ENCODE peak calls at places on chromosomes 16 and 17, in six cellular contexts. P is cardiac fibroblast, T is colonic mucosa, K is AG04450, M is AG10803, L is heart left ventricle. W is an unnamed sample.

GRCh38 chr17:14098246-14098645 is 28.9 kb downstream of the COX10 start:
- DNase-seq in P (no peak), L (no peak), K (no peak), T (no peak), M (no peak), W (peak)

GRCh38 chr16:77833906-77834599 is 45.7 kb downstream of the VAT1L start:
- DNase-seq in L (no peak), P (peak), T (no peak), K (peak), M (peak), W (peak)

GRCh38 chr16:73062640-73063283 is 14.8 kb upstream of the ZFHX3 start:
- DNase-seq in L (peak), P (peak), K (no peak), M (no peak), T (no peak), W (no peak)

GRCh38 chr17:75908201-75908600 is 3.5 kb upstream of the MRPL38 start:
- DNase-seq in T (no peak), L (peak), P (no peak), M (peak), K (no peak), W (no peak)

GRCh38 chr17:64354396-64354795 is 36.3 kb downstream of the PECAM1 start:
- DNase-seq in T (no peak), P (no peak), L (no peak), M (no peak), K (no peak), W (peak)

GRCh38 chr16:27480761-27481160 is 69.0 kb downstream of the GTF3C1 start:
- DNase-seq in P (no peak), L (no peak), K (no peak), M (no peak), T (no peak), W (no peak)

GRCh38 chr17:81494984-81495383 is 17.6 kb downstream of the ACTG1 start:
- DNase-seq in T (no peak), P (no peak), K (no peak), M (no peak), L (no peak), W (peak)

GRCh38 chr17:6070895-6071511 is 824 bp downstream of the WSCD1 start:
- DNase-seq in P (no peak), L (no peak), M (peak), T (peak), K (no peak), W (peak)

GRCh38 chr16:68075980-68076379 is 9.2 kb upstream of the NFATC3 start:
- DNase-seq in K (no peak), P (no peak), M (no peak), L (no peak), T (no peak), W (no peak)

GRCh38 chr17:1511756-1512321 is 4.6 kb downstream of the INPP5K start:
- DNase-seq in P (no peak), T (peak), L (peak), K (no peak), M (peak), W (no peak)

GRCh38 chr17:55458977-55459376 is 37.3 kb upstream of the MMD start:
- DNase-seq in T (no peak), K (no peak), L (no peak), M (peak), P (peak), W (peak)

GRCh38 chr17:66580601-66581385 is 254.1 kb upstream of the CACNG5 start:
- DNase-seq in P (peak), K (no peak), M (peak), T (peak), L (peak), W (peak)

GRCh38 chr16:84065536-84066132 is 23.0 kb upstream of the SLC38A8 start:
- DNase-seq in T (peak), P (peak), L (no peak), M (peak), K (peak), W (peak)

GRCh38 chr16:70476272-70477020 is 22.1 kb downstream of the FCSK start:
- DNase-seq in K (peak), T (no peak), L (no peak), M (peak), P (peak), W (peak)

GRCh38 chr16:67399749-67400704 is 6.7 kb upstream of the TPPP3 start:
- DNase-seq in M (no peak), P (no peak), L (no peak), T (no peak), K (no peak), W (no peak)

GRCh38 chr17:10385871-10386270 is 13.1 kb upstream of the MYH13 start:
- DNase-seq in L (no peak), T (no peak), P (no peak), K (no peak), M (no peak), W (no peak)

GRCh38 chr16:66660422-66661209 is 35.9 kb downstream of the CMTM4 start:
- DNase-seq in L (peak), M (peak), T (peak), P (peak), K (peak), W (peak)

GRCh38 chr16:81324808-81325207 is 10.0 kb downstream of the GAN start:
- DNase-seq in T (no peak), M (peak), L (no peak), K (no peak), P (no peak), W (no peak)

GRCh38 chr17:82080048-82080788 is 14.6 kb upstream of the DUS1L start:
- DNase-seq in K (no peak), T (no peak), P (no peak), M (no peak), L (no peak), W (no peak)

GRCh38 chr17:10698116-10698818 is 873 bp downstream of the ADPRM start:
- DNase-seq in P (peak), L (no peak), M (peak), K (no peak), T (no peak), W (peak)

GRCh38 chr16:50396770-50397525 is 28.2 kb upstream of the BRD7 start:
- DNase-seq in P (peak), M (no peak), K (no peak), L (no peak), T (no peak), W (peak)

GRCh38 chr16:57133911-57134310 is 41.5 kb downstream of the CPNE2 start:
- DNase-seq in T (no peak), L (no peak), M (no peak), P (no peak), K (no peak), W (no peak)

GRCh38 chr16:74275031-74275636 is 21.5 kb upstream of the PSMD7 start:
- DNase-seq in M (peak), T (no peak), K (no peak), P (peak), L (no peak), W (peak)

GRCh38 chr16:54030451-54030850 is 256.1 kb downstream of the IRX3 start:
- DNase-seq in M (no peak), P (no peak), L (no peak), T (no peak), K (no peak), W (no peak)

GRCh38 chr17:29135464-29135863 is 44.7 kb downstream of the MYO18A start:
- DNase-seq in L (no peak), T (no peak), K (no peak), P (no peak), M (no peak), W (no peak)

GRCh38 chr16:1903220-1903574 is 15.0 kb downstream of the HS3ST6 start:
- DNase-seq in M (no peak), P (no peak), L (no peak), T (no peak), K (no peak), W (no peak)

GRCh38 chr17:36850794-36851193 is 86.5 kb upstream of the LHX1 start:
- DNase-seq in M (peak), T (no peak), K (no peak), P (peak), L (no peak), W (peak)

GRCh38 chr16:67883146-67883871 is 1.4 kb upstream of the NRN1L start:
- DNase-seq in T (peak), P (no peak), K (no peak), M (peak), L (no peak), W (no peak)

GRCh38 chr16:3080024-3080423 is 14.6 kb downstream of the IL32 start:
- DNase-seq in L (no peak), P (no peak), T (no peak), K (no peak), M (no peak), W (no peak)

GRCh38 chr17:42408076-42408475 is 15.0 kb downstream of the CAVIN1 start:
- DNase-seq in T (no peak), L (peak), K (no peak), M (no peak), P (no peak), W (no peak)

GRCh38 chr17:13626703-13627102 is 25.0 kb upstream of the HS3ST3A1 start:
- DNase-seq in P (peak), M (peak), K (peak), T (no peak), L (no peak), W (peak)

GRCh38 chr17:66378296-66378695 is 75.9 kb downstream of the PRKCA start:
- DNase-seq in P (peak), T (no peak), K (no peak), M (peak), L (no peak), W (no peak)

GRCh38 chr16:6160303-6160702 is 1062.7 kb upstream of the EEF2KMT start:
- DNase-seq in T (no peak), M (no peak), K (no peak), P (no peak), L (no peak), W (no peak)

GRCh38 chr17:74369665-74370490 is 2.6 kb downstream of the GPR142 start:
- DNase-seq in L (no peak), M (no peak), T (no peak), P (no peak), K (no peak), W (no peak)

GRCh38 chr17:10875984-10876555 is 38.2 kb upstream of the PIRT start:
- DNase-seq in T (peak), M (peak), K (no peak), P (peak), L (peak), W (peak)

GRCh38 chr16:50252082-50252611 is 14.2 kb upstream of the ADCY7 start:
- DNase-seq in K (no peak), L (no peak), P (no peak), T (no peak), M (no peak), W (no peak)

DNA sequence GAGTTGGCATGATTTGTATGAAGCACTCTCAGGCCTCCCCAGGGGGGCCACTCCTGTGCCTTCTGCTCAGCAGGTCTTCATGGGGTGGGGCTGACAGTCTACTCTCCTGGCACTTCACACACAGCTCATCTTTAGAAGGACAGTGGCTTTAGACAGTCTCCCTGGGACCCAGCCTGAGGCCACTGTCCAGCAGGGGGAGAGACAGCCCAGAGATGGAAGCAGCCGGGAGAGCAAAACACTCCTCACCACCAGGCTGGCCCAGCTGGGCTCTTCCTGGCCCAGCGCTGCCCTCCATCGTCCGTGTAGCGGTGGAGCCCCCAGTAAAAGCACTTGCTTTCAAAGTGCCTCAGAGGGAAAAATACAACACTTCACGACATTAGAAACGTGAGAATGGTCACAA is 62.0 kb upstream of the CRHR1 start:
- DNase-seq in L (no peak), T (no peak), K (no peak), M (no peak), P (peak), W (peak)
- TF ChIP-seq CTCF in L (no peak), T (no peak), K (peak), M (peak), P (no peak), W (peak)

GRCh38 chr16:79595916-79596450 is 4.6 kb downstream of the MAF start:
- DNase-seq in T (no peak), K (no peak), L (no peak), P (no peak), M (no peak), W (no peak)
- H3K4me3 ChIP-seq in T (peak), K (no peak), L (peak), P (no peak), M (peak), W (peak)

DNA sequence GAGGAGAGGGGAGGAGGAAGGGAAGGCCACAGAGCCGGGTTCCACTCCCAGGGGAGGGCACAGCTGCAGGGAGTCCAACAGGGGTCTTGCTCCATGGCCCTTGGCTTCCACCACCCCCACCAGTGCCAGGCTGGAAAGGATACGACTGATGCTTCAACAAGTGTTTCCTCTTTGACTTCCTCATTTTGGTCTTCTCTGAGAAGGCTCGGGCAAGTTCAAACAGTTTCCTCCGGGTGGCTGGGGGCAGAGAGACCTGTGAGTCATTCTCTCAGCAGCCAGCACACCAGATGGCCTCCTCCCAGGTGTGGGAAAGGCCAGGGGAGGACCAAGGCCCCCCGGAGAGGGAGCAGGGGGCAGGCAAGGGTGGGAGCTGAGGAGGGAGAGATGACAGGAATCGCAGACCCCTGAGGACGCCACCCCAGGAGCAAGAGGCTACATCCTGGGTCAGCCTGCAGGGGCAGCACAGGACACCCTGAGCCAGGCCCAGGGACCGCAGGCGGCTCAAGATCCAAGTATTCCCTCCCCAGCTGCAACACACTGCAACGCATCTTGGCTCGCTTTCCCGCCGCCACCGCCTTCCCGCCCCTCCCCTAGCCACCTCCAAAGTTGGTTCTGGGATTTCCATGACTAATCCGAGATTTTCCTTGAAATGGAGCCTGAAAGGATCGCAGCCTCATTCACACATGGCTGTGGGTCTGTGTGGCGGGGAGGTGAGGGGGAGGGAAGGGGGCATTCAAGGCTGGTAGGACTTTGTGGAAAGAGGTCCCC is 18.3 kb upstream of the MRPS23 start:
- DNase-seq in P (peak), T (peak), L (peak), M (peak), K (peak), W (peak)
- TF ChIP-seq CTCF in P (peak), T (peak), L (no peak), M (peak), K (peak), W (peak)

DNA sequence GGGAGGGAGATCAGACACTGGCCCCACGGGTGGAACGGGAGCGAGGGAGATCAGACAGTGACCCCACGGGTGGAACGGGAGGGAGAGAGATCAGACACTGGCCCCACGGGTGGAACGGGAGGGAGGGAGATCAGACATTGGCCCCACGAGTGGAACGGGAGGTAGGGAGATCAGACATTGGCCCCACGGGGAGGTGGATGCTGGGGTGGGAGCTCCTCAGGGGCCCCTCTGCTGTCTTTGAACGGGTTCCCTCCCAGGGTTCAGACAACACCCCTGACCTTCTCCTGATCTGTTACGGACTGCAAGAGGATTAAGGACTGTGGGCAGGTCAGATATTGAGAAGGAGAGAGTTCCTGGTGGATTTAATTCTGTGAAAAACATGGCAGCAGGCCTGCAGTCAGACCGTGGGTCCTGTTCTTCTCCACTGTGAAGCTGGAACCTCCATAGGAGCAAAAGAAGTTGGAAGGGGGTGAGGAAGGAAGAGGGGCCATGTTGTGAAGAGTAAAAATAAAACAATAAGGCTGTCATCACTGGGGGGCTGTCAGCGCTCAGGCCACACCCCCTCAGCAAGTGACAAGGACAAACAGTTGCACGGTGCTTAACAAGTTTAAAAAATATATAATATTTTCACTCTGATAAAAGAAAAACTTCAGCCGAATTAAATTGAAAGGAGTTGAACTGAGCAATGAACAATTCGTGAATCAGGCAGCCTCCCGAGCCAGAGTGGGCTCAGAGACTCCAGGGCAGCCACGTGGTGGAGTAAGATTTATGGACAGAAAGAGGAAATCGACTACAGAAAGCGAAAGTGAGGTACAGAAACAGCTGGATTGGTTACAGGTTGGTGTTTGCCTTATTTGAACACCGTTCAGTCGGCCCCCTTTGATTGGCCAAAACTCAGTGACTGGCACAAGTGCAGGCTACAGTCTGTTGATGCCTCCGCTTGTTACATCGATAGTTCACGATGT is 348.7 kb upstream of the TNRC6C start:
- DNase-seq in M (peak), P (no peak), K (no peak), L (no peak), T (peak), W (no peak)
- H3K4me3 ChIP-seq in M (no peak), P (no peak), K (no peak), L (peak), T (no peak), W (no peak)

DNA sequence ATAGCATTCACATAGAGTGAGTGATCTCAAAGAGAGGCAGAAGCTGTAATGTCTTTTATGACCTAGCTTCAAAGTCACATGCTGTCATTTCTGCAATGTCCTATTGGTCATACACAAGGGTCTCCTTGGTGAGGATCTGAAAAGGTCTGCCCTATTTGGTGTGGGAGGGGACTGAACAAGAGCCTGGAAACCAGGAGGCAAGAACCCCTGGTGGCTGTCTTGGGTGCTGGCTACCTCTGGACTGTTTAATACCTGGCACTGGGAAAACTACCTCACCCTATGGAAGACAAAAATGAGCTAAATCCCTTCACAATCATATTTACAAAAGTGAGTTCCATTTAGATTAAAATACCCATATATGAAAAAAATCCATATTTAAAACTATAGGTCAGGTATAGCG is 9.0 kb downstream of the KCTD13 start:
- DNase-seq in K (no peak), M (no peak), T (no peak), L (no peak), P (no peak), W (no peak)
- TF ChIP-seq CTCF in K (no peak), M (no peak), T (no peak), L (no peak), P (no peak), W (no peak)

GRCh38 chr16:59236804-59237463 is 502.8 kb upstream of the GOT2 start:
- DNase-seq in L (no peak), M (no peak), T (no peak), K (no peak), P (no peak), W (no peak)
- H3K4me3 ChIP-seq in L (no peak), M (no peak), T (no peak), K (no peak), P (no peak), W (no peak)

DNA sequence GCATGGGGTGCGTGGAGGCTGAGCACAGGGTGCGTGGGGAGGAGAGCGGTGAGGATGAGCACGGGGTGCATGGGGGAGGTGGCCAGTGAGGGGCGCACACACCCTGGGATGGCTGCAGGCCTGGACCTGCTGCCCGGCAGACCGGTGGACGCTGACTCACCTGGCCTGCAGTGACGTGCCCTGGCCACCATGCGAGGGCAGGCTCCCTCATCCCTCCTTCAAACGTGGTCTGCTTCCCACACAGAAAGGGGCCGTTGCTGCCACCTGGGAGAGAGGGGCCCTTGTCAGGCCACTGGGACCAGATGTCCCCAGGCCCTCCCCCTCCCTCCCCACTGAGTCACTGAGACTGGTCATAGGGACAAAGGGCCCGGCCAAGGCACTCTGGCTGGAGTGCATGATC is 20.1 kb upstream of the APRT start:
- DNase-seq in L (no peak), K (no peak), P (peak), M (no peak), T (no peak), W (no peak)
- TF ChIP-seq CTCF in L (no peak), K (no peak), P (no peak), M (no peak), T (no peak), W (no peak)